ENCODE peak calls at places on chromosomes 7 and 10, in seven cellular contexts. One of them, this sample, is unnamed.

GRCh38 chr10:72842164-72842563 is 51.4 kb upstream of the OIT3 start:
- DNase-seq in left cardiac atrium: no peak
- DNase-seq in BJ: no peak
- DNase-seq in GM12891: no peak
- DNase-seq in fibroblast of the conjunctiva: no peak
- DNase-seq in endothelial cell: no peak
- DNase-seq in GM12878: no peak
- DNase-seq in this sample: no peak

GRCh38 chr10:22824520-22824919 is 103.3 kb upstream of the ARMC3 start:
- DNase-seq in left cardiac atrium: no peak
- DNase-seq in BJ: no peak
- DNase-seq in GM12891: no peak
- DNase-seq in fibroblast of the conjunctiva: no peak
- DNase-seq in endothelial cell: no peak
- DNase-seq in GM12878: no peak
- DNase-seq in this sample: no peak

GRCh38 chr7:102111758-102112119 is 174.9 kb upstream of the SH2B2 start:
- DNase-seq in left cardiac atrium: no peak
- DNase-seq in BJ: no peak
- DNase-seq in GM12891: no peak
- DNase-seq in fibroblast of the conjunctiva: no peak
- DNase-seq in endothelial cell: no peak
- DNase-seq in GM12878: no peak
- DNase-seq in this sample: no peak

GRCh38 chr7:2529161-2530075 is 9.8 kb downstream of the LFNG start:
- DNase-seq in left cardiac atrium: peak
- DNase-seq in BJ: no peak
- DNase-seq in GM12891: no peak
- DNase-seq in fibroblast of the conjunctiva: no peak
- DNase-seq in endothelial cell: no peak
- DNase-seq in GM12878: no peak
- DNase-seq in this sample: no peak

GRCh38 chr10:6766061-6766460 is 186.0 kb upstream of the PRKCQ start:
- DNase-seq in left cardiac atrium: no peak
- DNase-seq in BJ: no peak
- DNase-seq in GM12891: no peak
- DNase-seq in fibroblast of the conjunctiva: peak
- DNase-seq in endothelial cell: no peak
- DNase-seq in GM12878: no peak
- DNase-seq in this sample: no peak

GRCh38 chr7:139973091-139973490 is 89.7 kb downstream of the PARP12 start:
- DNase-seq in left cardiac atrium: no peak
- DNase-seq in BJ: no peak
- DNase-seq in GM12891: no peak
- DNase-seq in fibroblast of the conjunctiva: no peak
- DNase-seq in endothelial cell: no peak
- DNase-seq in GM12878: no peak
- DNase-seq in this sample: no peak

GRCh38 chr7:120272261-120272895 is 597 bp upstream of the KCND2 start:
- DNase-seq in left cardiac atrium: no peak
- DNase-seq in BJ: no peak
- DNase-seq in GM12891: peak
- DNase-seq in fibroblast of the conjunctiva: peak
- DNase-seq in endothelial cell: no peak
- DNase-seq in GM12878: peak
- DNase-seq in this sample: peak

GRCh38 chr7:81693894-81694293 is 76.0 kb downstream of the HGF start:
- DNase-seq in left cardiac atrium: no peak
- DNase-seq in BJ: no peak
- DNase-seq in GM12891: no peak
- DNase-seq in fibroblast of the conjunctiva: no peak
- DNase-seq in endothelial cell: no peak
- DNase-seq in GM12878: no peak
- DNase-seq in this sample: no peak

GRCh38 chr10:3126741-3127342 is 45.7 kb downstream of the PITRM1 start:
- DNase-seq in left cardiac atrium: no peak
- DNase-seq in BJ: no peak
- DNase-seq in GM12891: no peak
- DNase-seq in fibroblast of the conjunctiva: no peak
- DNase-seq in endothelial cell: no peak
- DNase-seq in GM12878: no peak
- DNase-seq in this sample: no peak

GRCh38 chr7:24962418-24962962 is 17.5 kb downstream of the OSBPL3 start:
- DNase-seq in left cardiac atrium: no peak
- DNase-seq in BJ: no peak
- DNase-seq in GM12891: no peak
- DNase-seq in fibroblast of the conjunctiva: no peak
- DNase-seq in endothelial cell: no peak
- DNase-seq in GM12878: no peak
- DNase-seq in this sample: no peak